ENCODE peak calls at places on chromosomes 6 and 20, in six cellular contexts. C is hepatocyte, A is OCI-LY7, O is heart right ventricle, B is left ventricle myocardium inferior, G is kidney epithelial cell. I is an unnamed sample. For H3K36me3, the result is how much of the 10 kb centered on the place peaks cover.

GRCh38 chr6:8343600-8343999 is 91.7 kb downstream of the SLC35B3 start:
- DNase-seq in C (no peak), A (no peak), O (no peak), B (no peak), G (no peak), I (no peak)

GRCh38 chr20:2617099-2617714 is 35.2 kb upstream of the NOP56 start:
- DNase-seq in C (no peak), A (peak), O (no peak), B (no peak), G (no peak), I (no peak)

GRCh38 chr6:11607381-11607780 is 69.8 kb downstream of the TMEM170B start:
- DNase-seq in C (peak), A (no peak), O (no peak), B (no peak), G (no peak), I (no peak)

GRCh38 chr6:128882560-128882959 is 378 bp upstream of the LAMA2 start:
- DNase-seq in C (peak), A (no peak), O (no peak), B (no peak), G (no peak), I (no peak)

GRCh38 chr20:62004614-62005013 is 61.1 kb downstream of the TAF4 start:
- DNase-seq in C (no peak), A (no peak), O (no peak), B (no peak), G (no peak), I (no peak)

GRCh38 chr6:6694368-6694780 is 105.9 kb downstream of the LY86 start:
- DNase-seq in C (no peak), A (no peak), O (no peak), B (no peak), G (no peak), I (no peak)

GRCh38 chr6:123447315-123447937 is 189.3 kb downstream of the TRDN start:
- DNase-seq in C (no peak), A (no peak), O (no peak), B (no peak), G (no peak), I (no peak)

GRCh38 chr6:99348220-99348822 is 1.2 kb downstream of the FAXC start:
- DNase-seq in C (no peak), A (no peak), O (no peak), B (no peak), G (no peak), I (no peak)

GRCh38 chr6:44486002-44486421 is 98.5 kb downstream of the CDC5L start:
- DNase-seq in C (no peak), A (no peak), O (no peak), B (no peak), G (no peak), I (no peak)

GRCh38 chr6:129954749-129955431 is 63.5 kb upstream of the L3MBTL3 start:
- DNase-seq in C (no peak), A (no peak), O (no peak), B (no peak), G (no peak), I (no peak)

GRCh38 chr6:168524644-168525043 is 83.7 kb downstream of the SMOC2 start:
- DNase-seq in C (no peak), A (no peak), O (no peak), B (no peak), G (no peak), I (no peak)

GRCh38 chr6:72218125-72218524 is 331.8 kb downstream of the RIMS1 start:
- DNase-seq in C (peak), A (peak), O (no peak), B (no peak), G (peak), I (peak)

GRCh38 chr6:19336579-19336978 is 500.6 kb upstream of the ID4 start:
- DNase-seq in C (no peak), A (no peak), O (no peak), B (no peak), G (no peak), I (no peak)

GRCh38 chr6:6686748-6687601 is 98.5 kb downstream of the LY86 start:
- DNase-seq in C (peak), A (peak), O (peak), B (peak), G (peak), I (peak)

GRCh38 chr20:46963196-46963529 is 68.5 kb downstream of the EYA2 start:
- DNase-seq in C (no peak), A (no peak), O (no peak), B (no peak), G (no peak), I (no peak)

GRCh38 chr6:80480478-80481157 is 374.1 kb downstream of the BCKDHB start:
- DNase-seq in C (no peak), A (no peak), O (no peak), B (no peak), G (no peak), I (no peak)

GRCh38 chr20:6768228-6769185 is 1.0 kb downstream of the BMP2 start:
- DNase-seq in C (peak), A (no peak), O (peak), B (peak), G (no peak), I (peak)

GRCh38 chr6:50819906-50820589 is 1.4 kb downstream of the TFAP2B start:
- DNase-seq in C (no peak), A (no peak), O (no peak), B (no peak), G (no peak), I (no peak)

GRCh38 chr6:134676307-134677281 is 273.3 kb downstream of the ALDH8A1 start:
- DNase-seq in C (peak), A (no peak), O (no peak), B (no peak), G (peak), I (no peak)

GRCh38 chr6:113809818-113810217 is 47.3 kb upstream of the MARCKS start:
- DNase-seq in C (no peak), A (peak), O (no peak), B (no peak), G (no peak), I (no peak)

GRCh38 chr20:36574278-36575065 is 1.1 kb downstream of the TGIF2 start:
- DNase-seq in C (peak), A (peak), O (peak), B (peak), G (no peak), I (peak)

GRCh38 chr6:75368151-75368779 is 83.7 kb upstream of the TMEM30A start:
- DNase-seq in C (peak), A (peak), O (no peak), B (no peak), G (no peak), I (no peak)

GRCh38 chr6:16548121-16548520 is 213.1 kb downstream of the ATXN1 start:
- DNase-seq in C (no peak), A (no peak), O (no peak), B (no peak), G (no peak), I (no peak)

GRCh38 chr20:24098886-24099285 is 110.3 kb upstream of the GGTLC1 start:
- DNase-seq in C (peak), A (no peak), O (no peak), B (no peak), G (no peak), I (no peak)

GRCh38 chr6:54248319-54248718 is 59.9 kb upstream of the TINAG start:
- DNase-seq in C (no peak), A (no peak), O (no peak), B (no peak), G (no peak), I (no peak)

GRCh38 chr20:60469829-60470228 is 511.6 kb downstream of the CDH26 start:
- DNase-seq in C (no peak), A (no peak), O (no peak), B (no peak), G (no peak), I (no peak)

GRCh38 chr20:34062651-34063482 is 49.2 kb downstream of the EIF2S2 start:
- DNase-seq in C (no peak), A (no peak), O (no peak), B (no peak), G (no peak), I (no peak)

GRCh38 chr20:34060970-34061369 is 51.1 kb downstream of the EIF2S2 start:
- DNase-seq in C (no peak), A (no peak), O (no peak), B (no peak), G (no peak), I (no peak)

GRCh38 chr20:34055290-34055689 is 56.8 kb downstream of the EIF2S2 start:
- DNase-seq in C (no peak), A (no peak), O (no peak), B (no peak), G (no peak), I (no peak)

GRCh38 chr20:34061695-34062094 is 50.3 kb downstream of the EIF2S2 start:
- DNase-seq in C (no peak), A (no peak), O (no peak), B (no peak), G (no peak), I (no peak)

DNA sequence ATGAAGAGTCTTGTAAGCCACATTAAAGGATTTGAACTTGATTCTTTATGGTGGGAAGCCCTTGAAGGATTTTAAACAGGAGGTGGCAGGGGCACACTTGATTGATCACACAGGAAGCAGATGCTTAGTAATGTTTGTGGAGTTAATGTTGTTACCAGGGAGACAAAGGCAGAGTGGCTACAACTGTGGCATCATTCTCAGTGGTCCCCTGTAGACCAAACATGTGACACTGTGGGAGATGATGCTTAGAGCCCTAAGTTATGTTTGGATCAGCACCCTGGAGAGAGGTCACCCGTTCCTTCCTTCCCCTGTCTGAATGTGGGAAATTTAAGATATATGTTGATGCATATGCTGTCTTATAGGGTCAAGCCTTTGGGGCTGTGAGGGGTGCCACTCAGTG is 53.2 kb downstream of the EIF2S2 start:
- DNase-seq in C (no peak), A (peak), O (no peak), B (no peak), G (peak), I (no peak)
- H3K36me3 ChIP-seq in C (under half), A (half or more), O (under half), B (under half), G (under half), I (under half)

GRCh38 chr20:42391807-42392206 is 773.6 kb upstream of the CHD6 start:
- DNase-seq in C (no peak), A (no peak), O (no peak), B (no peak), G (no peak), I (no peak)
- TF ChIP-seq CTCF in C (no peak), A (no peak), O (no peak), B (no peak), G (no peak), I (no peak)

DNA sequence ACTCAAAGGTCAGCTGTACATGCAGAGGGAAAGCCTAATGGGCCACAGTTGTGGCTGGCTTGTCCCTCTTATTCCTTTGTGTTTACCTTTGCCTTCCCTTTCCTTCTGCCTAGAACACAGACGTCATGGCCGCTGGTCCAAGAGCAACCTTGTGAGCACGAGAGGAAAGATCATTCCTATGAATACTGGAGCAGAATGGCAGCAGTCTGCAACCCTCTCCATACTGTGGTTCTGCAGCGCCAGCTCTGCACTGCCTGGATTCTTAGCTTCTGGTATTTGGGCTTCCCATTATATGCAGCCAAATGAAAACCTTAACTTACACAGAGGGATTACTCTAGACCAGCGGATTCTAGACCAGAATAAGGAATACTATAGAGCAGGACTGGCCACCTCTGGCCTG is 12.4 kb downstream of the TBC1D7 start:
- DNase-seq in C (no peak), A (no peak), O (no peak), B (no peak), G (no peak), I (no peak)
- H3K36me3 ChIP-seq in C (under half), A (half or more), O (under half), B (half or more), G (under half), I (half or more)

GRCh38 chr6:83613378-83613777 is 95.5 kb downstream of the SNAP91 start:
- DNase-seq in C (no peak), A (no peak), O (no peak), B (no peak), G (no peak), I (no peak)

DNA sequence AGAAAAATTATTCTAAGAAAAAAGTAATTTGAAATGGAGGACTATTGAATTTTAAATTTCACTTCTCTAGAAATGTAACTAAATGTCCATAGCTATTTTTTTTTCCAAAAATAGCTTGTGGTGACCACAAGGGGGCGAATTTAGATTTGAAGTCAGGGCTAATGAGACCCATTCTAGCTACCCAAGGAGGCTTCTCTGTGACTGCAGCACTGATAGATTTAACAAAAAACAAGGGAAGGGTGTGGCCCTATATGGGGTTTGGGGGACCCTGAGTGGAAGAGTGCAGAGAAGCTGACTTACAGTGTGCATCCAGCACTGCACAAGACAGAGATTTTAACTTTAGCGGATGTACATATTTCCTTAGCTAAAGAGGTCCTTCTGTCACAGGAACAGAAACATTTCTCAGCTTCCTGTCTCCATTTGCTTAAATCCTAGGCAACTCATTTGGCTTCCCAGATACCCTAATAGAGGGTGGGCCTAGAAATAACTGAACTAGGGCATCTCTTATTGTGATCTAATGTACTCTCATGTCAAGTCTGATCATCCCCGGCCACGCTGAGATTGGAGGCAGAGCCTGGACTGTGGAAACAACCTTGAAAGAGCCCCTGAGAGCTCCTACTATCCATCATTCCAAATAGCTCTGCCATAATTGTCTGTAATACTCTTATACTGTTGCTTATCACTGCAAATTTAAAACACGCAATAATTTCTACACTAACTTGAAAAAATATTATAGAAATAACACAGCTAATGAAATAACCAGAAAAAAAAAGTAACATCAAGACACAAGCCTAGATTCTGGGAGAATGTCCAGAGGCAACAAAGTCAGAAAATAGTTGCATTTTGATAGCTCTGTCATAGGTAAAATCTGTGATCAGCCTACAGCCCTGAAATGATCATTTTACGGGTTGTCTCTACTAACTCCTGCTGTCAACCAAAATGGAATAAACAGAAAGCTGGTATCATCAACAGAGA is 93.6 kb downstream of the SNAP91 start:
- DNase-seq in C (peak), A (peak), O (no peak), B (no peak), G (no peak), I (no peak)
- TF ChIP-seq CTCF in C (peak), A (peak), O (peak), B (peak), G (peak), I (peak)

DNA sequence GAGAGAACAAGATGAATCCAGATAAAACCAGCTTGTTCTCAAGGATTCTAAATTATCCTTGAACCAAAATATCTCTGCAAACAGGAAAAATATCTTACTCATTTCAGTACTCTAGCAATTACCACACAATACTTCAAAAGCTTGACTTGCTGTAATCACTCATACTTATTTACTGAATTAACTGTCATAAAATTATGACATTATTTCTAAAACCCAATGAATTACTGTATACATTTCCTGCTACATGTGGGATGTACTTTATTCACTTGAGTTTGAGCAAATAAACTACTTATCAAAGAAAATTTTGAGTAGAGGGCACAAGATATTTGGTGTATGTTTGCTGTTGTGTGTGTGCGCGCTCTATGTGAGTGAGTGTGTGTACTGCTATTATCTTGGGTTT is 9.7 kb downstream of the EIF2S2 start:
- DNase-seq in C (no peak), A (no peak), O (no peak), B (no peak), G (no peak), I (no peak)
- H3K36me3 ChIP-seq in C (under half), A (half or more), O (under half), B (half or more), G (under half), I (under half)